ENCODE peak calls at places on chromosome 6, in six cellular contexts. O is astrocyte, H is RWPE1, M is uterus, A is GM12865, S is A549. P is an unnamed sample.

GRCh38 chr6:106134906-106135634 is 48.9 kb downstream of the PRDM1 start:
- DNase-seq in A (no peak), S (peak), M (no peak), O (peak), H (peak), P (no peak)

GRCh38 chr6:45421700-45422540 is 44.2 kb upstream of the SUPT3H start:
- DNase-seq in H (no peak), O (peak), S (peak), M (peak), A (no peak), P (peak)

GRCh38 chr6:159315562-159315961 is 146.4 kb downstream of the FNDC1 start:
- DNase-seq in S (no peak), M (no peak), O (no peak), A (no peak), H (no peak), P (no peak)

GRCh38 chr6:106098383-106099234 is 12.5 kb downstream of the PRDM1 start:
- DNase-seq in A (peak), O (peak), H (peak), S (peak), M (no peak), P (peak)

GRCh38 chr6:132198040-132198439 is 203.2 kb downstream of the MOXD1 start:
- DNase-seq in H (no peak), A (no peak), S (no peak), O (peak), M (no peak), P (peak)

GRCh38 chr6:10720229-10720959 is 2.5 kb upstream of the TMEM14C start:
- DNase-seq in H (peak), S (no peak), A (no peak), O (peak), M (peak), P (no peak)

GRCh38 chr6:16446241-16446640 is 207.9 kb downstream of the GMPR start:
- DNase-seq in O (no peak), M (no peak), H (no peak), A (no peak), S (no peak), P (peak)

GRCh38 chr6:26003102-26003694 is 40.6 kb downstream of the TRIM38 start:
- DNase-seq in O (peak), H (peak), A (peak), M (peak), S (peak), P (peak)

GRCh38 chr6:149031545-149032317 is 284.9 kb downstream of the UST start:
- DNase-seq in H (peak), A (peak), O (peak), M (peak), S (peak), P (peak)

GRCh38 chr6:22320750-22321149 is 23.9 kb upstream of the PRL start:
- DNase-seq in A (no peak), O (peak), H (peak), M (no peak), S (peak), P (peak)

GRCh38 chr6:121755500-121755899 is 320.1 kb downstream of the GJA1 start:
- DNase-seq in H (no peak), M (no peak), S (no peak), A (no peak), O (no peak), P (no peak)

GRCh38 chr6:107489636-107490567 is at the start of gene SOBP:
- DNase-seq in O (no peak), A (peak), S (peak), H (peak), M (peak), P (no peak)
- TF ChIP-seq CTCF in O (no peak), A (peak), S (no peak), H (no peak), M (peak), P (no peak)

GRCh38 chr6:30447237-30447636 is 42.1 kb upstream of the HLA-E start:
- DNase-seq in H (no peak), M (no peak), S (peak), A (no peak), O (no peak), P (no peak)
- TF ChIP-seq CTCF in H (no peak), M (no peak), S (no peak), A (no peak), O (no peak), P (peak)

DNA sequence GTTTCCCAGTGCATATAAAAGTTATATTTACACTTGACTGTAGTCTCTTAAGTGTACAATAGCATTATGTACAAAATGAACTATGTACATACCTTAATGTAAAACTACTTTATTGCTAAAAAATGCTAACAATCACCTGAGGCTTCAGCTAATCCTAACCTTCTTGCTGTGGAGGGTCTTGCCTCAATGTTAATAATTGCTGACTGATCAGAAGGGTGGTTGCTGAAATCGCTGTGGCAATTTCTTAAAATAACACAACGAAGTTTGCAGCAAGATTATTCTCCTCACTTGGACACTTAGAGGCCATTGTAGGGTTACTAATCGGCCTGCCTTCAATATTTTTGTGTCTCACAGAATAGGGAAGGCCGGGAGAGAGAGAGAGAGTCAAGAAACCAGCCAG is 24.7 kb upstream of the MICB start:
- DNase-seq in H (no peak), O (no peak), S (no peak), A (no peak), M (no peak), P (no peak)
- TF ChIP-seq CTCF in H (no peak), O (no peak), S (no peak), A (no peak), M (no peak), P (no peak)

GRCh38 chr6:14732226-14732844 is 513.5 kb upstream of the JARID2 start:
- DNase-seq in A (no peak), M (no peak), O (no peak), H (no peak), S (no peak), P (no peak)

GRCh38 chr6:14736231-14736953 is 509.5 kb upstream of the JARID2 start:
- DNase-seq in O (no peak), M (no peak), S (no peak), H (no peak), A (peak), P (no peak)

GRCh38 chr6:14734052-14734415 is 511.8 kb upstream of the JARID2 start:
- DNase-seq in H (no peak), O (no peak), S (no peak), A (no peak), M (no peak), P (no peak)

GRCh38 chr6:14732845-14733757 is 512.8 kb upstream of the JARID2 start:
- DNase-seq in O (peak), A (peak), S (peak), M (no peak), H (peak), P (peak)

GRCh38 chr6:14734416-14735340 is 511.2 kb upstream of the JARID2 start:
- DNase-seq in M (no peak), O (peak), H (no peak), A (peak), S (peak), P (peak)
- TF ChIP-seq CTCF in M (no peak), O (no peak), H (no peak), A (no peak), S (no peak), P (no peak)

DNA sequence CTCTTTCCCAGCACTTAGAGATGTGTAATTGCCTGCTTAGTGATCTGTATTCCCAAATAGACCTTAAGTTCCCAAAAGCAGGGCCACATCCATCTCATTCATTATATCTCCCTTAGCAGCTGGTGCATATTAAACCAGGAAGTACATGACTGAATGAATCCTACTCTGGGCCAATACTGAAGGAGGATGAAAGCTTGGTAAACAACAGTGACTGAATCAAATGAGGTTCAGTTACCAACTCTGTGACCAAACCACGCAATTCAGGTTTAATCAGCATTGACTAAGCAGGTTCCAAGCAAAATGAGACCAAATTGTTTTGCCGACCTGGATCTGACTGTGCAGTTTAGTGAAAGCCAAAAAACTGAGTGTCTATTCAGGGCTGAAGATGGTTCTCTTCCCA is 121.3 kb upstream of the TCF21 start:
- DNase-seq in S (no peak), A (no peak), M (no peak), O (no peak), H (no peak), P (no peak)
- TF ChIP-seq CTCF in S (no peak), A (no peak), M (no peak), O (no peak), H (no peak), P (no peak)

GRCh38 chr6:82711992-82712788 is 348.6 kb downstream of the TPBG start:
- DNase-seq in S (no peak), H (no peak), O (peak), A (no peak), M (peak), P (peak)

GRCh38 chr6:82711105-82711829 is 347.6 kb downstream of the TPBG start:
- DNase-seq in A (no peak), S (no peak), M (no peak), H (no peak), O (peak), P (peak)

DNA sequence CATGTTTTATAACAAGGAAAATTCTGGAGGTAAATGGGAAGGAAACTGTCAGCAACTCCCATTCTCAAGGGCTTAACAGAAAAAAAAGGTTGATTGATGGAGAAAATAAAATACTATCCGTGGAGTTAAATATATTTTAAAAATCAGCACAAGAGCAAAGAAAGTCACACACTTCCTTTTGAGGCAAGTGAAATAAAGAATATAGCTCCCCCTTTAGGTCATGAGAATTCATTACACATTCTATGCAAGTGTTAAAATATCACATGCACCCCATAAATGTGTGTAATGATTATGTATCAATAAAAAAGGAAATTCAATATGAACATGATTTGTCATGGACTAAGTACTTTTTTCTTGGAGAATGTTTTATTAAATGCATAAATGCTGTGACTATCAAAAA is 349.2 kb downstream of the TPBG start:
- DNase-seq in H (peak), M (no peak), A (peak), O (no peak), S (no peak), P (no peak)
- TF ChIP-seq CTCF in H (peak), M (no peak), A (peak), O (no peak), S (no peak), P (peak)

GRCh38 chr6:13485923-13486557 is 1.4 kb downstream of the GFOD1 start:
- DNase-seq in S (peak), A (peak), M (peak), O (peak), H (peak), P (no peak)

GRCh38 chr6:13486679-13487121 is 700 bp downstream of the GFOD1 start:
- DNase-seq in M (peak), S (peak), A (peak), H (peak), O (peak), P (peak)

GRCh38 chr6:13488896-13489237 is 1.5 kb upstream of the GFOD1 start:
- DNase-seq in M (no peak), A (no peak), O (no peak), S (no peak), H (no peak), P (no peak)

GRCh38 chr6:13488015-13488895 is 855 bp upstream of the GFOD1 start:
- DNase-seq in O (peak), H (peak), S (no peak), A (peak), M (peak), P (no peak)

GRCh38 chr6:13487122-13488014 is at the start of gene GFOD1:
- DNase-seq in H (peak), A (peak), S (peak), O (peak), M (peak), P (peak)
- TF ChIP-seq CTCF in H (no peak), A (no peak), S (no peak), O (no peak), M (peak), P (peak)

GRCh38 chr6:122810189-122810588 is 21.1 kb downstream of the SMPDL3A start:
- DNase-seq in O (no peak), S (no peak), A (no peak), M (no peak), H (no peak), P (no peak)
- TF ChIP-seq CTCF in O (no peak), S (no peak), A (no peak), M (no peak), H (no peak), P (no peak)

DNA sequence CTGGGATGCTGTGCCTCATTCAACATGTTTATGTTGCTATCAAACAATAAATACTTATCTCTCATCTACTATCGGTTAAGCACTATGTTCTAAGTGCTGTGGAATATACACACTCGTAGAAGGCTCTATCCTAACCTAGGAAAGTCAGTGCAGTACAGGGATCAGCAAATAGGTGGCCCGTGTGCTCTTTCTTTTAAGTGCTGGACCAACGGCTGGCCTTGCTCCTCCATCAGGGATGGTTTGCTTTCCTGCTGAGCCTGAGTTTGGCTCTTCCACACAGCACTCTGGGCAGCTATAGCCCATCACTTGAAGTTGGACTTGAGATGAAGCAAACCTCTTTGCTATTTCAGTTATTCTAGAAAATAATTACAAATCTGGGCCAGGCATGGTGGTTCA is 66.9 kb upstream of the KCNK16 start:
- DNase-seq in A (no peak), H (no peak), M (no peak), S (peak), O (no peak), P (no peak)
- TF ChIP-seq CTCF in A (no peak), H (no peak), M (peak), S (no peak), O (peak), P (no peak)

GRCh38 chr6:111464184-111464583 is 18.8 kb downstream of the REV3L start:
- DNase-seq in M (no peak), S (no peak), O (no peak), H (no peak), A (no peak), P (no peak)
- TF ChIP-seq CTCF in M (no peak), S (no peak), O (no peak), H (no peak), A (no peak), P (no peak)

P was measured in HFFc6.